ENCODE peak calls at places on chromosomes 2 and 18, in four cellular contexts. K, W, Q and Z are unnamed samples.

GRCh38 chr2:3494984-3495666 is 24.2 kb downstream of the ADI1 start:
- DNase-seq in K (no peak), W (no peak), Q (no peak), Z (no peak)

GRCh38 chr2:237864030-237864931 is 4.9 kb downstream of the RAMP1 start:
- DNase-seq in K (no peak), W (no peak), Q (no peak), Z (peak)

GRCh38 chr2:128299628-128300027 is 19.0 kb downstream of the HS6ST1 start:
- DNase-seq in K (no peak), W (no peak), Q (no peak), Z (no peak)

GRCh38 chr2:237320801-237321563 is 93.0 kb downstream of the COL6A3 start:
- DNase-seq in K (no peak), W (no peak), Q (peak), Z (no peak)

GRCh38 chr2:15662579-15662978 is 70.9 kb downstream of the DDX1 start:
- DNase-seq in K (no peak), W (no peak), Q (no peak), Z (no peak)

GRCh38 chr2:189024861-189025618 is 50.9 kb downstream of the COL3A1 start:
- DNase-seq in K (no peak), W (peak), Q (no peak), Z (peak)

GRCh38 chr18:44507729-44508325 is 172.9 kb upstream of the SETBP1 start:
- DNase-seq in K (no peak), W (no peak), Q (peak), Z (no peak)

GRCh38 chr2:101704046-101704466 is 6.5 kb downstream of the MAP4K4 start:
- DNase-seq in K (no peak), W (peak), Q (no peak), Z (peak)

GRCh38 chr2:230952226-230952956 is 27.3 kb upstream of the GPR55 start:
- DNase-seq in K (no peak), W (no peak), Q (no peak), Z (no peak)

GRCh38 chr2:175535631-175536030 is 354.1 kb upstream of the ATP5MC3 start:
- DNase-seq in K (no peak), W (no peak), Q (no peak), Z (no peak)

GRCh38 chr2:136010126-136010525 is 24.7 kb upstream of the DARS1 start:
- DNase-seq in K (no peak), W (no peak), Q (no peak), Z (peak)

GRCh38 chr18:78390348-78390929 is 589.2 kb upstream of the SALL3 start:
- DNase-seq in K (no peak), W (no peak), Q (no peak), Z (peak)

GRCh38 chr2:122182631-122183030 is 427.2 kb downstream of the TSN start:
- DNase-seq in K (no peak), W (no peak), Q (no peak), Z (no peak)

GRCh38 chr2:10007440-10007839 is 35.9 kb upstream of the KLF11 start:
- DNase-seq in K (no peak), W (no peak), Q (no peak), Z (no peak)

GRCh38 chr2:170335351-170335750 is 157.4 kb downstream of the MYO3B start:
- DNase-seq in K (no peak), W (no peak), Q (no peak), Z (peak)

GRCh38 chr2:230661072-230661957 is 51.3 kb upstream of the CAB39 start:
- DNase-seq in K (no peak), W (no peak), Q (no peak), Z (no peak)

GRCh38 chr2:28507806-28508764 is 12.2 kb downstream of the PLB1 start:
- DNase-seq in K (no peak), W (peak), Q (no peak), Z (peak)

GRCh38 chr2:237720444-237720843 is 78.1 kb upstream of the RBM44 start:
- DNase-seq in K (no peak), W (no peak), Q (no peak), Z (no peak)

GRCh38 chr2:13515254-13515653 is 798.5 kb downstream of the TRIB2 start:
- DNase-seq in K (no peak), W (no peak), Q (no peak), Z (no peak)

GRCh38 chr2:58638256-58638795 is 397.2 kb upstream of the FANCL start:
- DNase-seq in K (no peak), W (peak), Q (no peak), Z (peak)

GRCh38 chr2:78999410-78999809 is 26.1 kb upstream of the REG3G start:
- DNase-seq in K (no peak), W (no peak), Q (no peak), Z (peak)

GRCh38 chr2:65057391-65058052 is 1.3 kb downstream of the CEP68 start:
- DNase-seq in K (no peak), W (peak), Q (no peak), Z (peak)